ENCODE peak calls at places on chromosome 15, in five cellular contexts. U is mesenchymal stem cell, S is H1, V is trophoblast cell, L is IMR-90. T is an unnamed sample.

GRCh38 chr15:58332676-58333400 is 99.0 kb upstream of the LIPC start:
- DNase-seq in V (peak), L (peak), U (peak), S (no peak), T (no peak)

GRCh38 chr15:72203507-72203837 is 5.9 kb upstream of the GRAMD2A start:
- DNase-seq in L (peak), V (no peak), U (no peak), S (no peak), T (no peak)

GRCh38 chr15:72136170-72137051 is 18.2 kb downstream of the SENP8 start:
- DNase-seq in S (no peak), U (no peak), L (no peak), V (no peak), T (no peak)

GRCh38 chr15:74176262-74177208 is 3.0 kb downstream of the ISLR start:
- DNase-seq in S (no peak), V (no peak), L (no peak), U (no peak), T (peak)

GRCh38 chr15:40054746-40055575 is 16.0 kb upstream of the SRP14 start:
- DNase-seq in V (peak), U (peak), S (no peak), L (peak), T (no peak)

GRCh38 chr15:78291698-78292097 is 7.7 kb downstream of the SKIC8 start:
- DNase-seq in U (peak), L (no peak), V (peak), S (no peak), T (no peak)

GRCh38 chr15:95497681-95498080 is 832.8 kb upstream of the NR2F2 start:
- DNase-seq in L (no peak), V (no peak), S (no peak), U (no peak), T (no peak)

GRCh38 chr15:23483821-23484299 is 36.8 kb upstream of the GOLGA6L2 start:
- DNase-seq in L (no peak), S (no peak), V (peak), U (no peak), T (no peak)

GRCh38 chr15:74445816-74446763 is 12.3 kb upstream of the SEMA7A start:
- DNase-seq in U (no peak), L (no peak), V (no peak), S (no peak), T (no peak)

DNA sequence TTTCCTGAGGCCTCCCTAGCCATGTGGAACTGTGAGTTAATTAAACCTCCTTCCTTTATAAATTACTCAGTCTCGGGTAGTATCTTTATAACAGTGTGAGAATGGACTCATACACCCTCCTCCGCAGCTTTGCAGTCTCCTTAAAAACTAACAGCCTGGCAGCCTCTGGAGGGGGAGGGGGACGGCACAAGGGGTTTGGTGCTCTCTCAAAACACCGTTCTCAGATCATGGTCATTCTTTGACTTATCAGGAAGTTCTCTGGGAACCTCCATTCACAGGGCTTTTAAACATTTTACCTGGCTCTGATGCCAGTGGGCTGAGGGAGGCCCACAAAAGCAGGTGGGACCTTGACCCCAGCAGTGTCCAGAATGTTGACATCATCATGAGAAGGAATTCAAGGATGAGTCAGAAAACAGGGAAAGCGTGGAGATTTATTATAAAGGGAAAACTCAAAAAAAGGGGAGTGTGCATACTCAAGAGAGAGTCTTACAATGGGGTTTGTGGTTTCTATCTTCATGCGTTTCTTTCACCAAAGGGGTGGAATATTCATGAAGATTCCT is 43.9 kb downstream of the ONECUT1 start:
- DNase-seq in S (no peak), L (no peak), V (no peak), U (no peak), T (no peak)
- H2BK120ac ChIP-seq in S (peak), L (no peak), V (no peak), U (no peak), T (peak)

GRCh38 chr15:29883126-29883525 is 60.9 kb upstream of the TJP1 start:
- DNase-seq in L (peak), U (peak), V (peak), S (no peak), T (peak)
- H2BK120ac ChIP-seq in L (peak), U (no peak), V (no peak), S (no peak), T (no peak)

GRCh38 chr15:87689716-87690115 is 566.8 kb downstream of the NTRK3 start:
- DNase-seq in S (no peak), L (no peak), U (no peak), V (no peak), T (no peak)
- H2BK120ac ChIP-seq in S (no peak), L (no peak), U (no peak), V (no peak), T (no peak)

GRCh38 chr15:93311620-93312019 is 222.6 kb upstream of the RGMA start:
- DNase-seq in L (no peak), V (no peak), S (no peak), U (no peak), T (no peak)
- H2BK120ac ChIP-seq in L (no peak), V (no peak), S (no peak), U (no peak), T (no peak)

GRCh38 chr15:66704019-66704782 is 2.2 kb downstream of the SMAD6 start:
- DNase-seq in V (no peak), S (no peak), U (no peak), L (no peak), T (no peak)
- H2BK120ac ChIP-seq in V (peak), S (no peak), U (no peak), L (peak), T (no peak)

DNA sequence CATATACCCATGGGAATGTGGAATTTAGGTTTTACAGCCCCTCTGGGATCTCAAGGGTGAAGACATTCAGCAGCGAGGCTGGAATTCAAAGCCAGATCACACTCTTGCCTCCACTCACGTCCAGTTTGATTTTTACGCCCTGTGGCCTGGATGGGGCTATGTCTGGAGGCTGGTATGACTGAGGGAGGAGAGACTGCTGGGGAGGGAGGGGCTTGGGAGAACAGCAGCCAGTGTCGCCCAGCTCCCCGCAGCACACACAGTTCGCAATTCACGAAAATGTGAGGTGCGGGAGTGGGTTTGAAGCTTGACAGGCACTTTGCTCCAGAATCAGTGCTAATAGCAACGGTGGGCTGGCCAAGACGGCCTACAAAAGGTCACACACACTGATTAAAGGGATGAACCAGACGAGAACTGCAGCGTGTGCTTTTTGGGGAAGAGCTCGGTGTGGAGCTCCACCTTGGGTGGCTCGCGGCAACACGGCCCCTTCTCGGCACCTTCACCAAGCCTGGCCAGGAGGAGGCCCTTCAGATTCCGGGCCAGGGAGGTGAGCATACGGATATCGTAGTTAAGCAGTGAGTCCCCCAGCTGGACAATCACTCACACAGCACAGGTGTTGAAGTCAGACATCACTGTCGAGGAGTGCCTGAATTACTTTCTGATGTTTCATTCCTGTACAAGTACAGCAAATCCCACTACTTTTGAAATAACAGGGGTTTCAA is 16.4 kb downstream of the EHD4 start:
- DNase-seq in U (no peak), L (no peak), S (no peak), V (peak), T (peak)
- H2BK120ac ChIP-seq in U (no peak), L (no peak), S (no peak), V (no peak), T (no peak)

DNA sequence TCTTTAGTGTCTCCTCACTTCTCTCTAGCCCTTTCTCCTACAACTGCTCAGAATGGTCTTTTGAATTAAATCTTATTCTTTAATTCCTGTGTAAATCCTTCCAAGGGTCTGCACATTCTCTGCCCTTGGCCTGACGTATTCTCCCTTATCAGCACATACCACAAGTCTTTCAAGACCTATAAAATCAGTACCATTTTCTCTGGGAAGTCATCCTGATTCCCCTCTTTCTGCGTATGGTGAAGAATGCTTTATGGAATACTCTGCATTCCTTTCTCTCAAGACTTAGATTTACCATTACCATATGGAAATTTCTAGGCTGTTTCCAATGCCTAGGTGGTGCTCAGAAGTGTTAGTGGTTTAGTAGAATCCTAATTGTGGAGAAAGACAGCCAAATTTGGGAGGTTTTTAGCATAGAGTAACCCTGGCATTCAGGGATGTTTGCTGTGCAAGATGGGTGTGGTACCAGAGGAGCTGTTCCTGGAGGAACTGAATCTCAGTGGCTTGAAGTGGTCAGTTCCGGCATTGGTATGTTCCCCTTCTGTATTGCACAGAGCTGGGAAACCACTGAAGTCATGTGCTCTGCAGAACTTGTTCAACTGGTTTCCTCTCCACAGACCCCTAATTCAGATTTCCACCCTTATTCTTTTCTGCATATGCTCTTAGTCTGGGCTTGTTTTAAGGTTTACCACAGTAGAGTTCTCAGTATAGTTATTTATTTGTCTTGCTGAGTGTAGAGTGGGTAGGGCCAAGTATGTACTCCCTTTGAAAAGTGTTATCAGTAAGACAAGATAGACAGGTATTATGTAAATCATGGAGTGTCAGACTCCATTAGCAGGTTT is 24.5 kb downstream of the IQGAP1 start:
- DNase-seq in U (peak), L (peak), V (peak), S (no peak), T (peak)
- H2BK120ac ChIP-seq in U (peak), L (peak), V (peak), S (no peak), T (no peak)

GRCh38 chr15:69021895-69022294 is 7.4 kb downstream of the NOX5 start:
- DNase-seq in V (no peak), S (no peak), L (peak), U (peak), T (no peak)

GRCh38 chr15:69031013-69032001 is 16.8 kb downstream of the NOX5 start:
- DNase-seq in V (peak), U (peak), S (peak), L (no peak), T (peak)

GRCh38 chr15:69027976-69028518 is 13.6 kb downstream of the NOX5 start:
- DNase-seq in L (no peak), U (no peak), S (no peak), V (no peak), T (no peak)

GRCh38 chr15:69026355-69026754 is 11.9 kb downstream of the NOX5 start:
- DNase-seq in U (no peak), L (no peak), S (no peak), V (no peak), T (peak)

DNA sequence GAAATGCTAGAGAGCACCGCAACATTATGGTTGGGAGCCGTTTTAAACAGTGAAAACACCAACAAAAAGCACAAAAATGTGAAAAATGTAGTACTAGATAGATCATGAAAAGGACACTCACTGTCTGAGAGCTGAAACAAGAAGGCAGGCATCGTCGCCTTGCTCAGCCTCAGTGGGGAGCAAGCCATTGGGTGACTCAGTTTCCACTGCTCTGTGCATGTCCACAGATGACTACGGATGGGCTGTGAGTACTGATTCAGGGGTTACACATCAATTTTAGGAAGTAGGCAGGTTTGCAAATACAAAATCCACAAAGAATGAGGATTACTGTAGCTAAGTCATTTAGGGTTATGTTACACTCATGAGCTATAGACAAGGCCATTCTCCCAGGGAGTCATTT is 10.8 kb downstream of the NOX5 start:
- DNase-seq in S (no peak), V (no peak), U (no peak), L (peak), T (no peak)
- H2BK120ac ChIP-seq in S (no peak), V (no peak), U (no peak), L (no peak), T (no peak)